ENCODE peak calls at places on chromosomes 16 and 17, in eight cellular contexts. U, M, P, K, G, E, O and A are unnamed samples.
A peak's percentile ranks its signal among the peaks of the same experiment; 100 is the strongest.

GRCh38 chr16:1150511-1150982 is 2.4 kb upstream of the CACNA1H start:
- DNase-seq in U (peak; percentile 15), M (peak; percentile 48), P (peak; percentile 26), K (no peak), G (no peak), E (no peak), O (no peak), A (no peak)

GRCh38 chr17:49525831-49526741 is 31.0 kb downstream of the NGFR start:
- DNase-seq in U (no peak), M (no peak), P (no peak), K (no peak), G (no peak), E (peak; percentile 97), O (no peak), A (no peak)

GRCh38 chr16:47142469-47143328 is 1.0 kb downstream of the NETO2 start:
- DNase-seq in U (peak; percentile 11), M (peak; percentile 20), P (peak; percentile 27), K (no peak), G (no peak), E (peak; percentile 45), O (peak; percentile 33), A (no peak)

GRCh38 chr17:40316571-40317344 is 7.8 kb downstream of the RARA start:
- DNase-seq in U (no peak), M (peak; percentile 81), P (no peak), K (peak; percentile 8), G (peak; percentile 70), E (no peak), O (peak; percentile 69), A (no peak)

GRCh38 chr17:37671028-37671812 is 28.0 kb upstream of the DDX52 start:
- DNase-seq in U (no peak), M (no peak), P (no peak), K (no peak), G (no peak), E (no peak), O (no peak), A (no peak)

GRCh38 chr17:81308161-81308560 is 13.1 kb upstream of the SLC38A10 start:
- DNase-seq in U (no peak), M (no peak), P (no peak), K (no peak), G (no peak), E (no peak), O (no peak), A (no peak)

GRCh38 chr16:89187337-89188063 is 12.8 kb downstream of the SLC22A31 start:
- DNase-seq in U (no peak), M (no peak), P (peak; percentile 71), K (no peak), G (no peak), E (no peak), O (no peak), A (no peak)

GRCh38 chr17:39306509-39307212 is 80.9 kb upstream of the STAC2 start:
- DNase-seq in U (no peak), M (peak; percentile 35), P (no peak), K (no peak), G (no peak), E (no peak), O (no peak), A (no peak)

GRCh38 chr16:57950382-57950781 is 20.5 kb downstream of the CNGB1 start:
- DNase-seq in U (no peak), M (no peak), P (no peak), K (no peak), G (no peak), E (no peak), O (no peak), A (no peak)

GRCh38 chr17:37676115-37676925 is 33.1 kb upstream of the DDX52 start:
- DNase-seq in U (no peak), M (no peak), P (no peak), K (no peak), G (no peak), E (no peak), O (no peak), A (no peak)

GRCh38 chr17:6343736-6344135 is 91.2 kb downstream of the AIPL1 start:
- DNase-seq in U (no peak), M (no peak), P (no peak), K (no peak), G (no peak), E (no peak), O (no peak), A (no peak)

GRCh38 chr16:48353565-48354163 is 31.5 kb downstream of the SIAH1 start:
- DNase-seq in U (peak; percentile 43), M (peak; percentile 85), P (peak; percentile 80), K (peak; percentile 42), G (peak; percentile 80), E (peak; percentile 51), O (peak; percentile 58), A (peak; percentile 67)

GRCh38 chr17:68627956-68628355 is 26.8 kb upstream of the FAM20A start:
- DNase-seq in U (no peak), M (no peak), P (no peak), K (no peak), G (peak; percentile 11), E (no peak), O (peak; percentile 45), A (no peak)

GRCh38 chr16:62213763-62214162 is 177.5 kb upstream of the CDH8 start:
- DNase-seq in U (no peak), M (no peak), P (no peak), K (no peak), G (no peak), E (no peak), O (no peak), A (no peak)

GRCh38 chr16:68642436-68643064 is 2.6 kb upstream of the CDH3 start:
- DNase-seq in U (no peak), M (no peak), P (no peak), K (no peak), G (no peak), E (no peak), O (peak; percentile 70), A (no peak)

GRCh38 chr17:77228224-77229215 is 87.8 kb downstream of the SEC14L1 start:
- DNase-seq in U (no peak), M (no peak), P (no peak), K (no peak), G (no peak), E (no peak), O (no peak), A (no peak)

GRCh38 chr16:7313170-7313569 is 19.5 kb upstream of the RBFOX1 start:
- DNase-seq in U (no peak), M (no peak), P (no peak), K (no peak), G (no peak), E (no peak), O (no peak), A (no peak)

GRCh38 chr17:7587831-7588230 is 2.1 kb downstream of the SOX15 start:
- DNase-seq in U (no peak), M (no peak), P (no peak), K (no peak), G (no peak), E (no peak), O (peak; percentile 69), A (peak; percentile 21)